ENCODE peak calls at places on chromosomes 5 and 9, in nine cellular contexts. T is IMR-90, O is adrenal gland, V is gastrocnemius medialis, D is body of pancreas, R is transverse colon, F is tibial nerve, Y is A549, W is heart left ventricle. Z is an unnamed sample.
A peak's percentile ranks its signal among the peaks of the same experiment; 100 is the strongest.

GRCh38 chr9:36718612-36719011 is 145.9 kb downstream of the MELK start:
- DNase-seq in D (no peak), W (no peak), V (no peak), T (no peak), R (no peak), F (no peak), Y (no peak), O (no peak), Z (no peak)

GRCh38 chr5:159017787-159018186 is 81.9 kb downstream of the EBF1 start:
- DNase-seq in W (peak; percentile 86), O (peak; percentile 49), T (peak; percentile 75), Y (peak; percentile 24), D (peak; percentile 45), F (no peak), R (no peak), V (peak; percentile 18), Z (peak; percentile 3)

GRCh38 chr9:86041331-86041741 is 58.0 kb downstream of the GOLM1 start:
- DNase-seq in D (no peak), W (no peak), O (peak; percentile 54), R (no peak), Y (no peak), T (peak; percentile 61), F (no peak), V (no peak), Z (no peak)

GRCh38 chr5:115389074-115389798 is 92.8 kb upstream of the CCDC112 start:
- DNase-seq in V (no peak), D (no peak), T (peak; percentile 48), W (no peak), Y (no peak), F (no peak), O (no peak), R (no peak), Z (no peak)

GRCh38 chr9:134059188-134059641 is 8.6 kb downstream of the BRD3 start:
- DNase-seq in T (no peak), R (peak; percentile 6), F (no peak), O (no peak), W (peak; percentile 4), V (no peak), Y (no peak), D (no peak), Z (no peak)

GRCh38 chr9:18327106-18327505 is 146.8 kb upstream of the ADAMTSL1 start:
- DNase-seq in D (no peak), F (no peak), Y (no peak), O (no peak), W (no peak), V (no peak), R (no peak), T (no peak), Z (no peak)

GRCh38 chr5:176596689-176597416 is 13.1 kb downstream of the GPRIN1 start:
- DNase-seq in D (peak; percentile 42), T (no peak), W (no peak), Y (no peak), O (peak; percentile 56), R (peak; percentile 65), V (no peak), F (no peak), Z (peak; percentile 79)

GRCh38 chr5:157767674-157768073 is 24.2 kb downstream of the LSM11 start:
- DNase-seq in R (no peak), D (no peak), F (no peak), W (no peak), Y (no peak), V (no peak), O (no peak), T (no peak), Z (no peak)

GRCh38 chr5:66307647-66308257 is 163.7 kb downstream of the SREK1 start:
- DNase-seq in R (no peak), O (peak; percentile 13), W (no peak), T (peak; percentile 69), D (peak; percentile 33), F (no peak), V (no peak), Y (peak; percentile 53), Z (peak; percentile 61)

GRCh38 chr9:31347082-31347617 is 1037.3 kb upstream of the ACO1 start:
- DNase-seq in O (no peak), T (no peak), V (no peak), R (no peak), Y (no peak), F (no peak), W (no peak), D (no peak), Z (peak; percentile 7)

GRCh38 chr9:106400950-106401349 is 462.0 kb upstream of the ZNF462 start:
- DNase-seq in D (no peak), T (no peak), F (no peak), W (no peak), V (no peak), O (no peak), Y (no peak), R (no peak), Z (no peak)

GRCh38 chr9:21688108-21689102 is 114.0 kb upstream of the MTAP start:
- DNase-seq in O (no peak), T (peak; percentile 81), F (no peak), V (no peak), Y (peak; percentile 51), W (no peak), D (no peak), R (no peak), Z (no peak)

GRCh38 chr9:88197016-88197415 is 58.7 kb upstream of the SPATA31C2 start:
- DNase-seq in O (peak; percentile 46), D (no peak), W (no peak), Y (no peak), R (peak; percentile 18), V (no peak), T (peak; percentile 75), F (peak; percentile 33), Z (no peak)

GRCh38 chr9:117278020-117278419 is 136.8 kb downstream of the ASTN2 start:
- DNase-seq in T (no peak), D (no peak), O (no peak), V (no peak), W (no peak), Y (no peak), F (no peak), R (no peak), Z (no peak)

GRCh38 chr5:175687231-175687701 is 29.4 kb downstream of the HRH2 start:
- DNase-seq in Y (no peak), F (no peak), V (no peak), T (no peak), O (peak; percentile 13), W (peak; percentile 86), R (no peak), D (peak; percentile 75), Z (no peak)

GRCh38 chr5:117425163-117425562 is 850.5 kb upstream of the SEMA6A start:
- DNase-seq in D (no peak), Y (no peak), T (no peak), F (no peak), W (no peak), V (no peak), O (no peak), R (no peak), Z (no peak)

GRCh38 chr9:119026120-119026519 is 343.1 kb downstream of the BRINP1 start:
- DNase-seq in D (peak; percentile 13), Y (no peak), V (peak; percentile 37), R (peak; percentile 8), O (no peak), W (peak; percentile 47), T (no peak), F (no peak), Z (no peak)

GRCh38 chr5:66848749-66849641 is 252.8 kb downstream of the MAST4 start:
- DNase-seq in O (no peak), F (no peak), T (peak; percentile 79), V (no peak), R (no peak), Y (no peak), W (no peak), D (no peak), Z (no peak)

GRCh38 chr9:137107312-137107921 is 7.1 kb downstream of the DPP7 start:
- DNase-seq in W (no peak), D (no peak), O (no peak), R (no peak), F (no peak), V (no peak), T (no peak), Y (no peak), Z (no peak)
- TF ChIP-seq POLR2A in W (no peak), D (no peak), O (no peak), R (no peak), F (no peak), V (no peak), T (no peak), Y (no peak), Z (no peak)

DNA sequence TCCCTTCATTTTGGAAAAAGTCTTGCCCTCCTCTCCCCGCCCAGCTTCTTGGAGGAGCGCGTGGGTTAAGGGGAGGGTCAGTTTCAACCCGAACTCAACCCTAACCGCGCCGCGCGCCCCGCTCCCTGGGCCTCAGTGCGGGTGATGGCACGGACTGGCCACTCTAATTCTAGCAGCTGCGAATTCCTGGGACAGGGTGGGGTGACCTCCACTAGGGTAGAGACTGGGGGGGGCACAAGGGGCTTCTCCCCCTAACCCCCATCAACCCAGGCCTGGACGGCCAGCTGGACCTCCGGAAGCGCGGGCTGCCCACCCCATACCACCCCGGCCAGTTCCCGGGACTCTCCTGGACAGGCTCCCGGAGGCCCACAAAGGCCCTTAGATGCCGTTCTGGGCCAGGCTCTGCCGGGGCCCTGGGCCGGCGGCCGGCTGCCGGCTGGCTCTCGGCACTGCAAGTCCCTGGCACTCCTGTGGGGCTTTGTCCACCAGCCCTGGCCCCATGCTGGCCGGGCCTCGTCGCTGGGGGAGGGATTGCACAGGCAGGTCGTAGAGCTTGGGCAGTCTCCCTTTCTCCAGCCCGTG is 7.2 kb upstream of the PSD2 start:
- DNase-seq in T (no peak), R (no peak), D (no peak), W (no peak), O (no peak), V (no peak), Y (no peak), F (peak; percentile 16), Z (no peak)
- TF ChIP-seq POLR2A in T (no peak), R (no peak), D (no peak), W (no peak), O (no peak), V (no peak), Y (no peak), F (no peak), Z (no peak)

DNA sequence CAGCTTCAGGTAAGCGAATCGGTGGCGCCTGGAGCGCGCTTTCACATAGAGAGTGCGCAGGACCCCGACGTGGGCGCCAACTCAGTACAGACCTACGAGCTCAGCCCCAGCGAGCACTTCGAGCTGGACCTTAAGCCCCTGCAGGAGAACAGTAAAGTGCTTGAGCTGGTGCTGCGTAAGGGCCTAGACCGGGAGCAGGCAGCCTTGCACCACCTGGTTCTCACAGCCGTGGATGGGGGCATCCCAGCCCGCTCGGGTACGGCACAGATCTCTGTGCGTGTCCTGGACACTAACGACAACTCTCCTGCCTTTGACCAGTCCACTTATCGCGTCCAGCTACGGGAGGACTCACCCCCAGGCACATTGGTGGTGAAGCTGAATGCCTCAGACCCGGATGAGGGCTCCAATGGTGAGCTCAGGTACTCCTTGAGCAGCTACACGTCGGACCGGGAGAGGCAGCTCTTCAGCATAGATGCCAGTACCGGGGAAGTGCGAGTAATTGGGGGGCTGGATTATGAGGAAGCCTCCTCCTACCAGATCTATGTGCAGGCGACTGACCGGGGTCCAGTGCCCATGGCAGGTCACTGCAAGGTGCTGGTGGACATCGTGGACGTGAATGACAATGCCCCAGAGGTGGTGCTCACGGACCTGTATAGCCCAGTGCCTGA is 1.1 kb downstream of the PCDHAC2 start:
- DNase-seq in O (no peak), W (no peak), D (no peak), F (no peak), R (no peak), Y (no peak), T (no peak), V (no peak), Z (no peak)
- TF ChIP-seq POLR2A in O (no peak), W (no peak), D (no peak), F (no peak), R (no peak), Y (no peak), T (no peak), V (no peak), Z (no peak)

GRCh38 chr9:95506438-95506691 is 10.4 kb downstream of the PTCH1 start:
- DNase-seq in V (no peak), D (peak; percentile 40), T (peak; percentile 47), O (peak; percentile 30), F (no peak), Y (peak; percentile 27), W (peak; percentile 52), R (peak; percentile 48), Z (peak; percentile 36)
- TF ChIP-seq POLR2A in V (no peak), D (peak; percentile 6), T (no peak), O (no peak), F (no peak), Y (no peak), W (no peak), R (no peak), Z (no peak)